ENCODE peak calls at places on chromosomes 2 and 18, in ten cellular contexts. I, X, G, Q, K, V, J, P, H and E are unnamed samples.

GRCh38 chr2:156892449-156893335 is 364.8 kb upstream of the GALNT5 start:
- DNase-seq in I (no peak), Q (no peak), J (no peak), G (peak; percentile 36), H (no peak), P (no peak), X (no peak), V (peak; percentile 87), K (peak; percentile 68), E (no peak)

GRCh38 chr2:70472256-70472905 is 81.2 kb downstream of the TGFA start:
- DNase-seq in X (no peak), H (peak; percentile 60), Q (no peak), K (no peak), I (no peak), V (no peak), P (no peak), G (peak; percentile 20), J (no peak), E (no peak)

GRCh38 chr2:26542194-26542455 is 64.2 kb upstream of the OTOF start:
- DNase-seq in Q (no peak), X (no peak), I (no peak), K (no peak), J (no peak), P (no peak), G (no peak), V (peak; percentile 90), H (no peak), E (no peak)

GRCh38 chr18:57150828-57151227 is 3.9 kb downstream of the BOD1L2 start:
- DNase-seq in H (peak; percentile 83), V (peak; percentile 74), G (no peak), K (no peak), Q (no peak), J (peak; percentile 6), P (no peak), I (no peak), X (no peak), E (no peak)

GRCh38 chr18:76456823-76457222 is 38.2 kb downstream of the ZNF516 start:
- DNase-seq in I (no peak), K (no peak), P (no peak), V (no peak), H (no peak), Q (no peak), G (no peak), X (no peak), J (no peak), E (no peak)

GRCh38 chr18:43587538-43588153 is 310.4 kb upstream of the SYT4 start:
- DNase-seq in I (no peak), K (peak; percentile 46), Q (no peak), P (no peak), V (peak; percentile 76), X (no peak), H (no peak), J (no peak), G (peak; percentile 35), E (no peak)

GRCh38 chr2:240502059-240502429 is 55.7 kb downstream of the ANKMY1 start:
- DNase-seq in K (no peak), H (no peak), X (no peak), G (no peak), J (no peak), Q (no peak), I (no peak), V (no peak), P (no peak), E (peak; percentile 69)

GRCh38 chr18:45617284-45617683 is 2.0 kb downstream of the SLC14A2 start:
- DNase-seq in K (peak; percentile 96), I (no peak), V (no peak), H (no peak), P (no peak), X (no peak), J (no peak), G (no peak), Q (no peak), E (peak; percentile 91)

GRCh38 chr2:64359892-64360657 is 93.9 kb upstream of the LGALSL start:
- DNase-seq in Q (no peak), X (no peak), J (no peak), P (no peak), I (no peak), K (peak; percentile 98), G (no peak), V (no peak), H (peak; percentile 23), E (peak; percentile 93)

GRCh38 chr2:158498043-158498748 is 41.4 kb downstream of the PKP4 start:
- DNase-seq in P (no peak), K (no peak), Q (no peak), I (no peak), J (no peak), H (no peak), V (no peak), X (no peak), G (no peak), E (no peak)

GRCh38 chr2:6879011-6879410 is 1.4 kb downstream of the RSAD2 start:
- DNase-seq in V (no peak), Q (no peak), K (no peak), H (no peak), G (no peak), P (no peak), I (no peak), J (no peak), X (no peak), E (no peak)

GRCh38 chr2:42909966-42910365 is 117.6 kb upstream of the HAAO start:
- DNase-seq in V (no peak), K (no peak), I (no peak), X (no peak), Q (no peak), H (no peak), G (no peak), P (no peak), J (no peak), E (peak; percentile 40)

GRCh38 chr18:52791321-52791720 is 451.3 kb downstream of the DCC start:
- DNase-seq in I (no peak), V (no peak), K (no peak), G (no peak), X (no peak), Q (no peak), J (no peak), P (no peak), H (no peak), E (no peak)

GRCh38 chr2:239052720-239053665 is 205.1 kb downstream of the TWIST2 start:
- DNase-seq in X (no peak), Q (no peak), I (no peak), J (no peak), G (no peak), H (no peak), V (no peak), K (no peak), P (no peak), E (no peak)

GRCh38 chr2:57882895-57883515 is 163.6 kb upstream of the VRK2 start:
- DNase-seq in X (no peak), V (peak; percentile 97), Q (no peak), I (no peak), K (peak; percentile 50), J (no peak), G (no peak), H (no peak), P (no peak), E (no peak)

GRCh38 chr2:71060871-71061270 is 7.6 kb upstream of the NAGK start:
- DNase-seq in I (no peak), P (no peak), Q (no peak), J (no peak), H (no peak), X (no peak), G (no peak), V (no peak), K (no peak), E (no peak)

GRCh38 chr2:34254272-34254882 is 655.3 kb upstream of the FAM98A start:
- DNase-seq in H (no peak), Q (no peak), G (no peak), I (no peak), J (no peak), V (no peak), P (no peak), K (no peak), X (no peak), E (no peak)

GRCh38 chr2:238580486-238580885 is 153.8 kb downstream of the ASB1 start:
- DNase-seq in V (no peak), I (no peak), H (no peak), G (no peak), P (no peak), J (no peak), X (no peak), Q (no peak), K (no peak), E (no peak)

GRCh38 chr2:16179701-16180402 is 239.5 kb downstream of the MYCN start:
- DNase-seq in X (no peak), P (no peak), J (peak; percentile 22), H (no peak), V (no peak), Q (no peak), G (no peak), I (no peak), K (no peak), E (no peak)

GRCh38 chr2:32932825-32933755 is 13.7 kb upstream of the LTBP1 start:
- DNase-seq in Q (no peak), H (no peak), J (no peak), K (no peak), P (no peak), X (no peak), I (no peak), G (no peak), V (no peak), E (no peak)

GRCh38 chr2:97718942-97719341 is 5.6 kb downstream of the ZAP70 start:
- DNase-seq in Q (no peak), I (no peak), K (no peak), H (no peak), P (no peak), X (peak; percentile 46), J (no peak), G (no peak), V (no peak), E (no peak)

GRCh38 chr2:84846041-84846663 is 34.7 kb downstream of the TRABD2A start:
- DNase-seq in H (no peak), V (no peak), Q (peak; percentile 26), J (no peak), I (no peak), G (peak; percentile 79), K (no peak), P (peak; percentile 79), X (peak; percentile 55), E (peak; percentile 17)

GRCh38 chr18:1995041-1995612 is 576.2 kb downstream of the METTL4 start:
- DNase-seq in K (no peak), G (no peak), Q (no peak), J (no peak), I (no peak), V (no peak), P (no peak), H (no peak), X (no peak), E (no peak)

GRCh38 chr2:230305416-230306275 is 21.3 kb upstream of the SP140L start:
- DNase-seq in K (no peak), I (no peak), V (no peak), X (no peak), Q (no peak), G (no peak), H (no peak), P (no peak), J (no peak), E (no peak)

GRCh38 chr2:33000986-33001385 is 54.2 kb downstream of the LTBP1 start:
- DNase-seq in H (no peak), G (no peak), K (no peak), Q (no peak), I (no peak), J (no peak), V (no peak), P (no peak), X (no peak), E (no peak)

GRCh38 chr2:1051075-1051474 is 100.4 kb downstream of the SNTG2 start:
- DNase-seq in Q (no peak), H (no peak), J (no peak), K (peak; percentile 39), G (no peak), X (no peak), V (peak; percentile 69), I (no peak), P (no peak), E (no peak)

GRCh38 chr2:70127920-70128444 is 40.7 kb downstream of the PCBP1 start:
- DNase-seq in H (no peak), I (no peak), Q (no peak), X (no peak), V (no peak), G (no peak), K (no peak), P (no peak), J (no peak), E (no peak)

GRCh38 chr2:203586696-203587095 is 51.6 kb upstream of the RAPH1 start:
- DNase-seq in X (no peak), K (no peak), P (no peak), H (no peak), Q (no peak), I (no peak), V (no peak), G (no peak), J (no peak), E (no peak)